ENCODE peak calls at places on chromosome 6, in ten cellular contexts. T, U, C, Z, A, Q, D, G, N and I are unnamed samples.

GRCh38 chr6:47669684-47670515 is 28.5 kb upstream of the ADGRF4 start:
- DNase-seq in G (no peak), Z (no peak), C (no peak), U (no peak), T (no peak), A (no peak), D (no peak), Q (no peak), N (no peak), I (no peak)

GRCh38 chr6:39593644-39594043 is 131.6 kb downstream of the KIF6 start:
- DNase-seq in Q (no peak), G (no peak), T (no peak), Z (no peak), D (no peak), A (no peak), N (no peak), C (no peak), U (no peak), I (no peak)

GRCh38 chr6:70901324-70901723 is 55.5 kb downstream of the B3GAT2 start:
- DNase-seq in C (no peak), Z (no peak), A (no peak), U (no peak), T (peak), D (no peak), N (no peak), Q (no peak), G (no peak), I (no peak)

GRCh38 chr6:45590225-45590624 is 212.5 kb upstream of the SUPT3H start:
- DNase-seq in N (no peak), Q (peak), U (no peak), T (peak), C (no peak), A (no peak), D (no peak), G (no peak), Z (no peak), I (no peak)

GRCh38 chr6:64737418-64737817 is 969.6 kb downstream of the EYS start:
- DNase-seq in Q (no peak), D (no peak), C (no peak), N (no peak), Z (no peak), U (no peak), A (no peak), G (no peak), T (no peak), I (no peak)

GRCh38 chr6:167549187-167549586 is 224.3 kb downstream of the TTLL2 start:
- DNase-seq in Z (no peak), T (no peak), C (no peak), D (no peak), G (no peak), U (no peak), N (no peak), A (no peak), Q (no peak), I (peak)

GRCh38 chr6:46935687-46936086 is 13.9 kb upstream of the ADGRF5 start:
- DNase-seq in U (no peak), G (no peak), Z (no peak), N (no peak), A (no peak), D (no peak), Q (peak), C (no peak), T (peak), I (no peak)

GRCh38 chr6:71012871-71013456 is 56.1 kb upstream of the B3GAT2 start:
- DNase-seq in N (peak), D (no peak), G (peak), T (peak), Q (peak), A (peak), C (no peak), U (peak), Z (no peak), I (peak)

GRCh38 chr6:115570326-115570725 is 490.4 kb downstream of the FRK start:
- DNase-seq in Q (no peak), G (no peak), N (no peak), Z (no peak), T (no peak), D (no peak), C (no peak), U (no peak), A (no peak), I (no peak)

GRCh38 chr6:105564503-105564902 is 161.6 kb upstream of the PREP start:
- DNase-seq in U (no peak), Z (no peak), G (no peak), N (no peak), A (no peak), Q (no peak), D (no peak), C (no peak), T (no peak), I (no peak)

GRCh38 chr6:72246926-72247325 is 360.6 kb downstream of the RIMS1 start:
- DNase-seq in Q (no peak), T (no peak), C (no peak), A (no peak), Z (no peak), N (peak), D (no peak), G (no peak), U (no peak), I (no peak)

GRCh38 chr6:42742116-42742894 is 3.6 kb downstream of the TBCC start:
- DNase-seq in U (no peak), Q (peak), Z (no peak), T (peak), C (no peak), A (no peak), D (no peak), G (peak), N (peak), I (peak)